ENCODE peak calls at places on chromosomes 5 and 9, in eight cellular contexts. Z is A549, F is heart left ventricle, W is tibial nerve, M is GM12891, K is Peyer's patch, L is IMR-90, D is stomach. C is an unnamed sample.

GRCh38 chr5:53287573-53287972 is 178.0 kb upstream of the MOCS2 start:
- DNase-seq in Z (no peak), F (no peak), W (no peak), M (no peak), K (no peak), L (no peak), D (no peak), C (no peak)

GRCh38 chr5:80346055-80346454 is 26.3 kb downstream of the SPZ1 start:
- DNase-seq in Z (peak; percentile 46), F (no peak), W (no peak), M (peak; percentile 28), K (peak; percentile 32), L (no peak), D (no peak), C (peak; percentile 13)

GRCh38 chr9:7935666-7936065 is 136.1 kb upstream of the DMAC1 start:
- DNase-seq in Z (no peak), F (no peak), W (no peak), M (peak; percentile 3), K (no peak), L (no peak), D (no peak), C (no peak)

GRCh38 chr9:130149031-130149430 is 23.2 kb upstream of the NCS1 start:
- DNase-seq in Z (no peak), F (no peak), W (no peak), M (no peak), K (no peak), L (no peak), D (no peak), C (no peak)

GRCh38 chr9:82117025-82117424 is 128.5 kb downstream of the SPATA31D1 start:
- DNase-seq in Z (no peak), F (no peak), W (no peak), M (no peak), K (no peak), L (no peak), D (no peak), C (no peak)

GRCh38 chr5:144150996-144151395 is 19.5 kb downstream of the YIPF5 start:
- DNase-seq in Z (no peak), F (no peak), W (no peak), M (no peak), K (no peak), L (peak; percentile 36), D (no peak), C (no peak)

GRCh38 chr5:24643880-24644279 is 898 bp downstream of the CDH10 start:
- DNase-seq in Z (no peak), F (no peak), W (no peak), M (no peak), K (no peak), L (no peak), D (no peak), C (no peak)

GRCh38 chr5:143406408-143406807 is 2.9 kb upstream of the NR3C1 start:
- DNase-seq in Z (no peak), F (no peak), W (no peak), M (no peak), K (no peak), L (no peak), D (no peak), C (no peak)

GRCh38 chr5:141707535-141707934 is 25.5 kb upstream of the ARAP3 start:
- DNase-seq in Z (no peak), F (no peak), W (no peak), M (no peak), K (no peak), L (no peak), D (no peak), C (no peak)

GRCh38 chr9:3478549-3478953 is 47.2 kb downstream of the RFX3 start:
- DNase-seq in Z (no peak), F (no peak), W (no peak), M (no peak), K (peak; percentile 31), L (no peak), D (no peak), C (no peak)

GRCh38 chr9:106878943-106879916 is 16.3 kb downstream of the ZNF462 start:
- DNase-seq in Z (peak; percentile 37), F (peak; percentile 89), W (peak; percentile 16), M (no peak), K (no peak), L (peak; percentile 99), D (no peak), C (no peak)

GRCh38 chr9:38274746-38275250 is 117.7 kb upstream of the ALDH1B1 start:
- DNase-seq in Z (no peak), F (no peak), W (no peak), M (no peak), K (no peak), L (no peak), D (no peak), C (no peak)

GRCh38 chr9:38271666-38272241 is 120.7 kb upstream of the ALDH1B1 start:
- DNase-seq in Z (no peak), F (no peak), W (no peak), M (no peak), K (no peak), L (no peak), D (no peak), C (no peak)

GRCh38 chr9:38272710-38273109 is 119.8 kb upstream of the ALDH1B1 start:
- DNase-seq in Z (no peak), F (no peak), W (no peak), M (no peak), K (no peak), L (no peak), D (no peak), C (no peak)

DNA sequence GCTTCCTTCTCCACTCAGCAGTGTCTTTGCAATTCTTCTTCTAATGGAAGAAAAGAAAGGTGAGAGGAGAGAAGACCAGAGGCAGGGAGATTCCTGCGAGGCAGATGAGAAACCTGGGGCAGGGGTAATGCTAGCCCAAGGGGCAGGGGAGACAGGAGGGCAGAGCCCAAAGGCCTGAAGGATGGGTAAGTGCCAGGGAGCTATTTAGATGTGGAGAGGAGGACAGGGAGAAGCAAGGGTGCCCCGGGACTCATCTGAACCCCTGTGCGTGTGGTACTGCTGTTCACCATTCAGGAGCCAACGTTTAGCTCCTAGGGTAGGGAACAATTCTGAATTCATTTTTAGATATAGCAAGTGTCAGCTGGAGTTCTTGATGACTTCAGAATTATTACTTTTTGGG is 122.8 kb upstream of the ALDH1B1 start:
- DNase-seq in Z (no peak), F (no peak), W (no peak), M (no peak), K (no peak), L (no peak), D (no peak), C (no peak)
- TF ChIP-seq POLR2A in Z (no peak), F (no peak), W (no peak), M (no peak), K (no peak), L (no peak), D (no peak), C (no peak)

GRCh38 chr9:108924436-108924835 is 9.5 kb downstream of the ELP1 start:
- DNase-seq in Z (no peak), F (no peak), W (no peak), M (no peak), K (no peak), L (no peak), D (no peak), C (no peak)

GRCh38 chr9:108921200-108921599 is 12.7 kb downstream of the ELP1 start:
- DNase-seq in Z (no peak), F (no peak), W (no peak), M (no peak), K (no peak), L (no peak), D (no peak), C (no peak)

GRCh38 chr9:108919517-108919916 is 14.4 kb downstream of the ELP1 start:
- DNase-seq in Z (no peak), F (no peak), W (no peak), M (no peak), K (no peak), L (no peak), D (no peak), C (no peak)
- TF ChIP-seq POLR2A in Z (no peak), F (no peak), W (no peak), M (no peak), K (no peak), L (no peak), D (no peak), C (no peak)

GRCh38 chr5:138340008-138340407 is 1.9 kb downstream of the FAM53C start:
- DNase-seq in Z (no peak), F (no peak), W (no peak), M (no peak), K (no peak), L (no peak), D (no peak), C (no peak)

GRCh38 chr5:138337685-138338410 is at the start of gene FAM53C:
- DNase-seq in Z (peak; percentile 93), F (peak; percentile 93), W (peak; percentile 84), M (peak; percentile 82), K (peak; percentile 91), L (peak; percentile 89), D (peak; percentile 95), C (peak; percentile 86)

GRCh38 chr5:138339086-138339456 is 1.0 kb downstream of the FAM53C start:
- DNase-seq in Z (no peak), F (no peak), W (no peak), M (no peak), K (no peak), L (no peak), D (peak; percentile 35), C (no peak)

GRCh38 chr5:138338411-138339085 is 482 bp downstream of the FAM53C start:
- DNase-seq in Z (no peak), F (no peak), W (no peak), M (no peak), K (no peak), L (no peak), D (no peak), C (no peak)

DNA sequence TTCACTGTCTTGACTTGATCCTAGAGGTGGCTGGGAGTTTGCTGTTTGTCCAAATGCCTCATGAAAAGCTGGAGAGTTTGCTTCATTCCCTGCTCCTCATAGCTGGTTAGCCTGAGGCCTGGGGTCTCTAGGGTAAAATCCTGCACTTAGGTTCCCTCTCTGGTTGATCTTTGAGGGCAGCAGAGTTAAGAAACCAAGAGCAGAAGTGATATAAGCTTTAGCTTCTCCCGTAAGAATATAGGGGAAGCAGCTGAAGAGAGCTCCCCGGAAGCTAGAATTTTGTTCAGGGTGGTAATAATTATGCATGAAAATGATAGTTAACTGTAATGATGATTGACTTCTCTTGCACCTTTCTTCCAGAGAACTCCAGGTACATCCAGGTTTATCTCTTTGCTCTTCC is 1.4 kb downstream of the FAM53C start:
- DNase-seq in Z (no peak), F (no peak), W (no peak), M (no peak), K (no peak), L (no peak), D (no peak), C (no peak)
- TF ChIP-seq POLR2A in Z (no peak), F (no peak), W (no peak), M (no peak), K (no peak), L (no peak), D (no peak), C (no peak)

DNA sequence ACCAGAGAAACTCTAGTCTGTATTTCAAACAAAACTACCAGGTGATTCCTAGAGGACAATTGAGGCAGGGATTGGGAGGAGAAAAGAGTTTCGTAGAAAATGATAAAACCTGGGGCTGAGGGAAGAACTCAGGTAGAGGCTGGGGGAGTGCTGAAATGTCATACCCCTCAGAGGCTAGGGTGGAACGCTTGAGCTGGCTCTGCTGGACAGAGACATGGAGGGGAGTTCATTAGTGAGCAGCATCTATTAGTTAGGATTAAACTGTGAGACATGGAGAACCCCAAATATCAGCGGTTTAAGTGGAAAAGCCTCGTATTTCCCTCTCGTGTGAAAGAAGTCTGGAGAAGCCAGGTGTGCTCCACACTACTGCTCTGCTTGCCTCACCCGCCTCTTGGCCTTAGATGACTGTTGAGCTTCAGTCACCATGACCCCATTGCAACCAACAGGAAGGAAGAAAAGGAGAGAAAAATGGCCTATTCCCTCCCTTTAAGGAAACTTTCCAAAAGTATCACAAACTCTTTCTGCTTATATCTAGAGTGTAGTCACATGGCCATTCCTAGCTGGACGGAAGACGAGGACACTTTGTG is 53.7 kb upstream of the ABCA1 start:
- DNase-seq in Z (no peak), F (no peak), W (no peak), M (no peak), K (no peak), L (no peak), D (no peak), C (no peak)
- TF ChIP-seq POLR2A in Z (no peak), F (no peak), W (no peak), M (no peak), K (no peak), L (no peak), D (no peak), C (no peak)

C was measured in GM12892.